ENCODE peak calls at places on chromosomes 3 and 15, in ten cellular contexts. U, I, Z, G, T, R, S, F, P and C are unnamed samples. For H3K27me3 and H3K36me3, the result is how much of the 10 kb centered on the place peaks cover.

GRCh38 chr15:101455291-101455916 is 34.1 kb downstream of the PCSK6 start:
- DNase-seq in U (no peak), I (no peak), Z (peak), G (no peak), T (no peak), R (no peak), S (peak), F (peak), P (no peak), C (no peak)

GRCh38 chr15:96252148-96252547 is 78.4 kb upstream of the NR2F2 start:
- DNase-seq in U (no peak), I (no peak), Z (no peak), G (no peak), T (no peak), R (no peak), S (no peak), F (no peak), P (no peak), C (no peak)

GRCh38 chr15:90086868-90087268 is 15.4 kb downstream of the IDH2 start:
- DNase-seq in U (no peak), I (peak), Z (peak), G (no peak), T (no peak), R (no peak), S (no peak), F (peak), P (no peak), C (peak)

GRCh38 chr15:24878153-24878552 is 76.6 kb upstream of the SNRPN start:
- DNase-seq in U (peak), I (no peak), Z (peak), G (peak), T (no peak), R (no peak), S (peak), F (no peak), P (peak), C (no peak)

GRCh38 chr3:194250104-194251002 is 100.8 kb downstream of the CPN2 start:
- DNase-seq in U (peak), I (no peak), Z (no peak), G (no peak), T (no peak), R (no peak), S (peak), F (no peak), P (peak), C (peak)

GRCh38 chr3:55547086-55547666 is 60.1 kb upstream of the WNT5A start:
- DNase-seq in U (no peak), I (no peak), Z (no peak), G (no peak), T (no peak), R (no peak), S (no peak), F (no peak), P (no peak), C (no peak)

GRCh38 chr15:50075292-50075691 is 43.7 kb downstream of the ATP8B4 start:
- DNase-seq in U (no peak), I (no peak), Z (no peak), G (no peak), T (no peak), R (no peak), S (no peak), F (no peak), P (no peak), C (no peak)

GRCh38 chr3:159126261-159127020 is 324.6 kb downstream of the MFSD1 start:
- DNase-seq in U (no peak), I (no peak), Z (no peak), G (no peak), T (no peak), R (no peak), S (no peak), F (no peak), P (peak), C (no peak)

GRCh38 chr3:107959767-107960166 is 131.1 kb downstream of the CD47 start:
- DNase-seq in U (no peak), I (no peak), Z (no peak), G (no peak), T (no peak), R (no peak), S (no peak), F (no peak), P (peak), C (no peak)

GRCh38 chr15:55221090-55222011 is 24.6 kb upstream of the RSL24D1 start:
- DNase-seq in U (no peak), I (no peak), Z (peak), G (no peak), T (no peak), R (no peak), S (no peak), F (no peak), P (peak), C (no peak)

GRCh38 chr3:13140596-13140995 is 67.4 kb upstream of the IQSEC1 start:
- DNase-seq in U (no peak), I (no peak), Z (no peak), G (no peak), T (no peak), R (peak), S (no peak), F (peak), P (no peak), C (no peak)

GRCh38 chr3:29694331-29694730 is 413.5 kb downstream of the RBMS3 start:
- DNase-seq in U (no peak), I (no peak), Z (no peak), G (no peak), T (no peak), R (no peak), S (no peak), F (no peak), P (peak), C (no peak)

GRCh38 chr3:56926513-56927282 is 124.9 kb upstream of the ARHGEF3 start:
- DNase-seq in U (no peak), I (no peak), Z (peak), G (no peak), T (no peak), R (no peak), S (no peak), F (no peak), P (peak), C (no peak)

GRCh38 chr3:23238578-23238977 is 35.5 kb downstream of the UBE2E2 start:
- DNase-seq in U (no peak), I (no peak), Z (no peak), G (no peak), T (no peak), R (no peak), S (no peak), F (no peak), P (no peak), C (no peak)

GRCh38 chr3:172646439-172647015 is 64.3 kb downstream of the NCEH1 start:
- DNase-seq in U (no peak), I (no peak), Z (peak), G (no peak), T (peak), R (no peak), S (no peak), F (no peak), P (peak), C (no peak)

GRCh38 chr15:63379492-63380150 is 2.0 kb downstream of the CA12 start:
- DNase-seq in U (no peak), I (no peak), Z (no peak), G (peak), T (no peak), R (no peak), S (no peak), F (peak), P (no peak), C (no peak)

GRCh38 chr15:68783226-68784054 is 37.3 kb downstream of the ANP32A start:
- DNase-seq in U (peak), I (peak), Z (peak), G (peak), T (no peak), R (no peak), S (peak), F (peak), P (no peak), C (peak)

GRCh38 chr3:12316721-12317351 is 28.0 kb downstream of the PPARG start:
- DNase-seq in U (no peak), I (no peak), Z (no peak), G (no peak), T (no peak), R (no peak), S (no peak), F (no peak), P (no peak), C (no peak)

GRCh38 chr15:73010154-73011152 is 41.8 kb upstream of the NEO1 start:
- DNase-seq in U (no peak), I (no peak), Z (no peak), G (no peak), T (no peak), R (no peak), S (no peak), F (no peak), P (no peak), C (no peak)

GRCh38 chr15:86256628-86257027 is 177.0 kb downstream of the AGBL1 start:
- DNase-seq in U (no peak), I (no peak), Z (no peak), G (no peak), T (no peak), R (no peak), S (no peak), F (no peak), P (no peak), C (no peak)

GRCh38 chr3:99659032-99659431 is 20.6 kb downstream of the COL8A1 start:
- DNase-seq in U (no peak), I (no peak), Z (peak), G (peak), T (no peak), R (peak), S (peak), F (no peak), P (peak), C (no peak)

GRCh38 chr3:178845446-178846118 is 226.0 kb downstream of the ZMAT3 start:
- DNase-seq in U (no peak), I (no peak), Z (no peak), G (no peak), T (no peak), R (no peak), S (no peak), F (no peak), P (peak), C (no peak)

GRCh38 chr3:143897558-143898305 is 49.5 kb upstream of the SLC9A9 start:
- DNase-seq in U (no peak), I (peak), Z (no peak), G (no peak), T (no peak), R (no peak), S (no peak), F (no peak), P (peak), C (no peak)

GRCh38 chr3:160801386-160802118 is 45.5 kb downstream of the PPM1L start:
- DNase-seq in U (peak), I (no peak), Z (peak), G (no peak), T (no peak), R (peak), S (peak), F (no peak), P (peak), C (no peak)

GRCh38 chr3:134476977-134477376 is 8.8 kb downstream of the ANAPC13 start:
- DNase-seq in U (peak), I (no peak), Z (no peak), G (no peak), T (no peak), R (no peak), S (peak), F (no peak), P (peak), C (no peak)

GRCh38 chr3:31567036-31567435 is 34.3 kb downstream of the STT3B start:
- DNase-seq in U (no peak), I (peak), Z (no peak), G (no peak), T (no peak), R (no peak), S (no peak), F (no peak), P (no peak), C (peak)

GRCh38 chr3:194740859-194741486 is 55.3 kb downstream of the FAM43A start:
- DNase-seq in U (no peak), I (no peak), Z (peak), G (no peak), T (no peak), R (no peak), S (no peak), F (no peak), P (peak), C (peak)

GRCh38 chr3:185176756-185177359 is 24.0 kb upstream of the C3orf70 start:
- DNase-seq in U (no peak), I (peak), Z (peak), G (no peak), T (no peak), R (no peak), S (no peak), F (no peak), P (peak), C (peak)

GRCh38 chr3:146589899-146590508 is 15.1 kb downstream of the PLSCR5 start:
- DNase-seq in U (no peak), I (peak), Z (peak), G (no peak), T (no peak), R (no peak), S (no peak), F (no peak), P (peak), C (no peak)

GRCh38 chr3:191246628-191247027 is 47.6 kb downstream of the OSTN start:
- DNase-seq in U (no peak), I (no peak), Z (no peak), G (no peak), T (no peak), R (no peak), S (no peak), F (no peak), P (peak), C (no peak)

GRCh38 chr3:188049890-188050530 is 103.9 kb upstream of the LPP start:
- DNase-seq in U (no peak), I (no peak), Z (no peak), G (no peak), T (no peak), R (no peak), S (no peak), F (no peak), P (no peak), C (no peak)

GRCh38 chr3:129440648-129441190 is 695 bp downstream of the IFT122 start:
- DNase-seq in U (no peak), I (no peak), Z (no peak), G (no peak), T (no peak), R (no peak), S (no peak), F (no peak), P (no peak), C (peak)

GRCh38 chr3:14546041-14546440 is 5.9 kb upstream of the GRIP2 start:
- DNase-seq in U (peak), I (no peak), Z (no peak), G (no peak), T (no peak), R (no peak), S (no peak), F (peak), P (no peak), C (no peak)

GRCh38 chr3:125000661-125001060 is 55.1 kb downstream of the HEG1 start:
- DNase-seq in U (no peak), I (no peak), Z (no peak), G (no peak), T (no peak), R (no peak), S (no peak), F (no peak), P (no peak), C (no peak)

GRCh38 chr15:69037482-69037881 is 23.0 kb downstream of the NOX5 start:
- DNase-seq in U (no peak), I (no peak), Z (no peak), G (no peak), T (no peak), R (no peak), S (no peak), F (no peak), P (no peak), C (no peak)

GRCh38 chr3:34183581-34184313 is 385.3 kb downstream of the PDCD6IP start:
- DNase-seq in U (no peak), I (no peak), Z (no peak), G (no peak), T (no peak), R (no peak), S (no peak), F (no peak), P (no peak), C (no peak)

GRCh38 chr3:34183114-34183513 is 384.7 kb downstream of the PDCD6IP start:
- DNase-seq in U (no peak), I (no peak), Z (no peak), G (no peak), T (no peak), R (no peak), S (no peak), F (no peak), P (no peak), C (no peak)

GRCh38 chr3:34180532-34180931 is 382.1 kb downstream of the PDCD6IP start:
- DNase-seq in U (no peak), I (no peak), Z (no peak), G (no peak), T (no peak), R (no peak), S (no peak), F (no peak), P (no peak), C (no peak)

GRCh38 chr3:34189133-34189532 is 390.7 kb downstream of the PDCD6IP start:
- DNase-seq in U (no peak), I (no peak), Z (no peak), G (no peak), T (no peak), R (no peak), S (no peak), F (no peak), P (no peak), C (no peak)

GRCh38 chr3:34185301-34185700 is 386.9 kb downstream of the PDCD6IP start:
- DNase-seq in U (no peak), I (no peak), Z (no peak), G (no peak), T (no peak), R (no peak), S (no peak), F (no peak), P (no peak), C (no peak)
- H3K4me3 ChIP-seq in U (no peak), I (no peak), Z (no peak), G (no peak), T (no peak), R (no peak), S (no peak), F (no peak), P (no peak), C (no peak)

GRCh38 chr15:58065011-58065444 is 483 bp downstream of the ALDH1A2 start:
- DNase-seq in U (peak), I (peak), Z (peak), G (peak), T (no peak), R (no peak), S (peak), F (peak), P (no peak), C (peak)
- H3K27me3 ChIP-seq in U (half or more), I (half or more), Z (under half), G (under half), T (under half), R (under half), S (under half), F (under half), P (under half), C (half or more)

DNA sequence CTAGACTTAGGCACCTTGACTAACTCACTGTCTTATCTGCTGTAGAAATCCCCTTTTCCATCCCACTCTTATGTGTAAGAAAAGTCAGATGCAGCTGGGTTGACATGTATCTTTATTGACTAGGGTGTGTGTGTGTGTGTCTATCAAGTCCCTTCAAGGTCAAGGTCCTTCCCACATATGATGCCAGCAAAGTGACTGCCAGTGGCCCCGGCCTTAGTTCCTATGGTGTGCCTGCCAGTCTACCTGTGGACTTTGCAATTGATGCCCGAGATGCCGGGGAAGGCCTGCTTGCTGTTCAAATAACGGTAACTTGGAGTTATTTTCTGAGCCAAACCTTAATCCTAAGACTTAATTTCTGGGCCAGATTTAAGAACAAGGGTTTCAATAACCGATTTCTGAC is 76.3 kb downstream of the DNASE1L3 start:
- DNase-seq in U (no peak), I (no peak), Z (peak), G (no peak), T (no peak), R (no peak), S (no peak), F (peak), P (no peak), C (no peak)
- H3K36me3 ChIP-seq in U (half or more), I (under half), Z (under half), G (half or more), T (half or more), R (half or more), S (under half), F (under half), P (under half), C (half or more)

GRCh38 chr3:126212629-126213375 is 32.4 kb upstream of the ALDH1L1 start:
- DNase-seq in U (peak), I (peak), Z (peak), G (no peak), T (no peak), R (no peak), S (peak), F (peak), P (peak), C (peak)
- H3K4me3 ChIP-seq in U (peak), I (peak), Z (peak), G (peak), T (peak), R (peak), S (peak), F (peak), P (no peak), C (peak)

DNA sequence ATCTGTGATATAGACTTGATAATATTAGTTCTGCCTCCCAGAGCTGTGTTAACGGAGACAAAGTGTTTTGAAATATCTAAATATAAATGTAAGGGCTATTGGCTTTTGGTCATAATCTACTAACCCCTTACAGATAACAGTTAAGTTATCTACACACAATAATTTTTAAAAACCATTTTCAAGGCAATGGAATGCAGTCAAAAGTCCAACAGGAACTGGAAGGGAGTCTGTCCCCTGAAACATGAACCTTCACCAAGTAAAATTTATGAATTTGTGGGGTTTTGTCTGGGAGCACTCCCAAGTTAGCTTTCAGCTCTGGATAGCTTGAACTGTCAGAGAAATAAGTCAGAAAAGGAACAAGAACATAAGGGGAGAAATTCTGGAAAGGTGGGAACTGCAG is 312.3 kb upstream of the ICE2 start:
- DNase-seq in U (no peak), I (no peak), Z (no peak), G (no peak), T (no peak), R (no peak), S (no peak), F (no peak), P (peak), C (no peak)
- H3K27me3 ChIP-seq in U (under half), I (under half), Z (under half), G (under half), T (under half), R (under half), S (under half), F (under half), P (under half), C (under half)

DNA sequence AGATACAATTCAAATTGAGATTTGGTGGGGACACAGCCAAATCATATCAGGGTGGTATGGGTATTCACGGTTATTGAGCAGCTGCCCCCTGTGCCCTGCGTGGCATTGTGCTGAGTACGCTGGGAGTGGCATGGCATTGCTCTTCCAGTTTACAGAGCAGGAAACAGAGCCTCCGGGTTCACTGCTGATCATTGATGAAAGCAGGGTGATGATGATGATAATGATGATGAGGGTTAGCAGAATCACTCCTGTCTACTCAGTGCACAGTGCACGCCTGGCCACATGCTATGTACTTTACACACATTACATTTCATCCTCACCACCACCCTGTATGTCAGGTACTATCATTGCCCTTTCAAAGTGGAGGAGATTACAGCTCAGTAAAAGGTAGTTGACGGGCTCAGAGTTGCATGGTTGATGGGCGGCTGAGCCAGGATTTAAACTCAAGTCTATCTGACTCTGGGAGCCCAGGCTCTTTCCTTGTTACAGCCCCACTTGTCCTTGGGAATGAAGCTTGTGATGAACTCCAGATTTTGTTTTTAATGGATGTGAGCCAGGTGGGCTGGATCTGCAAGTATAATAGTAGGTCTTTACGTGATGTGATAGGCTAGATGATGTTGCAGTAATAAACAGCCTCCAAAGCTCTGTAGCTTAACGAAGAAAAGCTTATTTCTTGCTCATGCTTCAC is 87.6 kb upstream of the MYZAP start:
- DNase-seq in U (no peak), I (no peak), Z (peak), G (no peak), T (no peak), R (no peak), S (no peak), F (no peak), P (no peak), C (no peak)
- H3K36me3 ChIP-seq in U (under half), I (under half), Z (under half), G (under half), T (under half), R (under half), S (under half), F (under half), P (under half), C (under half)